ENCODE peak calls at places on chromosomes 6 and 20, in four cellular contexts. E is HCT116, H is Panc1, K is upper lobe of left lung. W is an unnamed sample.

GRCh38 chr6:157186785-157187181 is 136.5 kb downstream of the TMEM242 start:
- ATAC-seq in K (no peak), E (no peak), H (no peak), W (no peak)

GRCh38 chr20:35404614-35405259 is 7.0 kb downstream of the UQCC1 start:
- ATAC-seq in E (no peak), K (no peak), H (no peak), W (no peak)

GRCh38 chr6:151254451-151255081 is 14.8 kb downstream of the AKAP12 start:
- ATAC-seq in K (no peak), H (peak; percentile 20), E (no peak), W (peak; percentile 49)

GRCh38 chr6:36976931-36977330 is 9.1 kb downstream of the MTCH1 start:
- ATAC-seq in K (no peak), H (no peak), E (no peak), W (no peak)

GRCh38 chr6:90024633-90025032 is 130.4 kb downstream of the GJA10 start:
- ATAC-seq in E (no peak), K (no peak), H (no peak), W (no peak)

GRCh38 chr20:47509104-47509661 is 7.5 kb downstream of the NCOA3 start:
- ATAC-seq in K (no peak), H (no peak), E (no peak), W (no peak)

GRCh38 chr6:149761438-149761837 is 11.9 kb downstream of the PCMT1 start:
- ATAC-seq in E (no peak), H (no peak), K (no peak), W (no peak)

GRCh38 chr6:148525453-148525852 is 182.8 kb downstream of the SASH1 start:
- ATAC-seq in K (peak; percentile 18), H (no peak), E (no peak), W (peak; percentile 20)

GRCh38 chr6:105207524-105208269 is 27.9 kb upstream of the POPDC3 start:
- ATAC-seq in K (no peak), E (no peak), H (no peak), W (no peak)

GRCh38 chr20:5735845-5736530 is 14.2 kb upstream of the SHLD1 start:
- ATAC-seq in H (no peak), E (no peak), K (no peak), W (no peak)

GRCh38 chr6:99822741-99823512 is 171.1 kb downstream of the MCHR2 start:
- ATAC-seq in K (no peak), E (peak; percentile 90), H (peak; percentile 90), W (no peak)

GRCh38 chr6:12458558-12458957 is 168.4 kb downstream of the EDN1 start:
- ATAC-seq in E (no peak), H (no peak), K (no peak), W (no peak)

GRCh38 chr20:22389836-22390542 is 194.4 kb downstream of the FOXA2 start:
- ATAC-seq in K (peak; percentile 35), E (peak; percentile 94), H (peak; percentile 97), W (no peak)

GRCh38 chr6:7254980-7255825 is 57.8 kb downstream of the SSR1 start:
- ATAC-seq in K (peak; percentile 71), H (no peak), E (peak; percentile 29), W (peak; percentile 47)

GRCh38 chr6:144176043-144176442 is 25.7 kb downstream of the STX11 start:
- ATAC-seq in E (no peak), H (no peak), K (peak; percentile 40), W (no peak)

GRCh38 chr6:97621111-97621510 is 338.1 kb upstream of the MMS22L start:
- ATAC-seq in E (no peak), H (no peak), K (no peak), W (no peak)

GRCh38 chr6:150153905-150154492 is 11.2 kb downstream of the PPP1R14C start:
- ATAC-seq in E (no peak), H (no peak), K (no peak), W (no peak)

GRCh38 chr6:143400258-143401059 is 50.0 kb downstream of the ADAT2 start:
- ATAC-seq in H (no peak), E (no peak), K (peak; percentile 56), W (no peak)

GRCh38 chr6:33728438-33728837 is 16.9 kb upstream of the UQCC2 start:
- ATAC-seq in E (no peak), H (no peak), K (no peak), W (no peak)

GRCh38 chr20:298755-299391 is 1.5 kb downstream of the ZCCHC3 start:
- ATAC-seq in E (no peak), H (no peak), K (no peak), W (no peak)

GRCh38 chr6:134938896-134939295 is 11.0 kb downstream of the ALDH8A1 start:
- ATAC-seq in H (no peak), K (no peak), E (no peak), W (no peak)

GRCh38 chr6:14910692-14911547 is 334.9 kb upstream of the JARID2 start:
- ATAC-seq in H (no peak), E (no peak), K (peak; percentile 90), W (peak; percentile 61)

GRCh38 chr20:25309395-25310267 is 61.7 kb downstream of the PYGB start:
- ATAC-seq in K (peak; percentile 82), H (peak; percentile 71), E (peak; percentile 74), W (peak; percentile 83)

GRCh38 chr6:134199848-134200606 is 117.9 kb downstream of the SGK1 start:
- ATAC-seq in E (no peak), H (no peak), K (no peak), W (no peak)

GRCh38 chr20:33211817-33212424 is 5.2 kb upstream of the BPIFA3 start:
- ATAC-seq in H (peak; percentile 96), K (peak; percentile 46), E (peak; percentile 95), W (no peak)

GRCh38 chr20:12241065-12241464 is 323.4 kb downstream of the BTBD3 start:
- ATAC-seq in K (no peak), E (no peak), H (no peak), W (no peak)

GRCh38 chr6:37960139-37960935 is 140.8 kb downstream of the ZFAND3 start:
- ATAC-seq in K (no peak), E (no peak), H (no peak), W (no peak)

GRCh38 chr6:73050706-73051105 is 174.6 kb downstream of the KHDC1L start:
- ATAC-seq in E (no peak), H (no peak), K (no peak), W (no peak)

GRCh38 chr6:7589221-7589620 is 777 bp upstream of the SNRNP48 start:
- ATAC-seq in E (no peak), H (no peak), K (no peak), W (no peak)

GRCh38 chr6:24004659-24005058 is 121.4 kb upstream of the NRSN1 start:
- ATAC-seq in K (no peak), E (no peak), H (no peak), W (no peak)

GRCh38 chr20:35145141-35145564 is 2.0 kb downstream of the EDEM2 start:
- ATAC-seq in K (peak; percentile 51), E (peak; percentile 30), H (peak; percentile 62), W (peak; percentile 51)

GRCh38 chr20:53444386-53444785 is 149.3 kb downstream of the ZNF217 start:
- ATAC-seq in K (peak; percentile 23), E (no peak), H (no peak), W (no peak)

GRCh38 chr6:16540804-16541752 is 220.2 kb downstream of the ATXN1 start:
- ATAC-seq in E (peak; percentile 18), K (no peak), H (no peak), W (peak; percentile 61)

GRCh38 chr6:116562614-116563013 is 8.7 kb upstream of the RWDD1 start:
- ATAC-seq in E (no peak), K (no peak), H (no peak), W (no peak)

GRCh38 chr6:32194825-32195651 is 2.6 kb upstream of the GPSM3 start:
- ATAC-seq in H (peak; percentile 92), E (peak; percentile 26), K (no peak), W (no peak)
- TF ChIP-seq POLR2AphosphoS5 in H (peak; percentile 60), E (peak; percentile 79), K (peak; percentile 81), W (peak; percentile 43)

DNA sequence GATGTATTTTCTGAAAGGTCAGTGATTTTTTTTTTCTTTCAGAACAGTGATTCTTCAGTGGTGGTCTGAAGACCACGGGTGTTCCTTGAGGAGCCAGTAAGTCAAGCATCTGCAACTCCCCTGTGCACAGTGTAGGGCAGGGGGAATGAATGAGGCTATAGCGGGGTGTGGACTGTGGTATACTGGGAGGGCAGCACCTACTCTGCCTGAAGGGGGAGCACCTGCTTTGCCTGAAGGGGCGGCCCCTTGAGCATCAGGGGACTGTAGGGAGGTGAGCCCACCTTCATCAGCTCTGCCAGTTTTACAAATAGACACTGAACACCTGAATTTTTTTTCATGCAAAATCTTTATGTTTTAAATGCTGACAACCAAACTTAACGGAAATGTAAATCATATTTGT is 77.5 kb upstream of the RIPOR2 start:
- ATAC-seq in E (peak; percentile 83), K (no peak), H (no peak), W (no peak)
- TF ChIP-seq CTCF in E (no peak), K (no peak), H (peak; percentile 27), W (no peak)

DNA sequence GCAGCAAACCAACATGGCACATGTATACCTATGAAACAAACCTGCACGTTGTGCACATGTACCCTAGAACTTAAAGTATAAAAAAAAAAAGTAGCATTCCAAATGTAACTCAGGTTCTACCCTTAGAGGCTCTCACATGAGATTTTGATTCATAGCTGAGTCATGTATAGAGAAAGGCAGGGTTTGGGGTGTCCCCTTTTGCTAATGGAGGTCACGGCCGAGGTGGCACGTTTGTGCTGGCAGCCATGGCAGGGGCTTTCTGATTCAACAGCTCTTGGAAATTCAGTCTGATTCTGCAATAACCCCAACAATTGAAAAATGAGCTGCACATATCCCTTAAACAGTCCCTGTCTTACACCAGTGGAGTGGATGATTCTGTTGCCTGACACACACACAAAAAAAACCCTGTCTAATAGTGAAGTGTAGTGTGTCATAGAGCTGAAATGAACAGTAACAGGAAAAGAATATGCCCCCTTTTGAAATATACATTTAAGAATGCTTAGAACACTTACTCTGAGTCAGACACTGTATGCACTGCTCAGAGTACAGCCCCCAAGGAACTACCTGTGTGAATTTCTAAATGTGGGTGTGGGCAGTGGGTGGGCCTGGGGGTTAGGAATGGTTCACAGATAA is 40.4 kb upstream of the ARG1 start:
- ATAC-seq in K (no peak), H (no peak), E (no peak), W (no peak)
- H3K4me1 ChIP-seq in K (no peaks in the 10 kb centered on the region), H (no peaks in the 10 kb centered on the region), E (no peaks in the 10 kb centered on the region), W (no peaks in the 10 kb centered on the region)

GRCh38 chr20:51571470-51571794 is 28.9 kb upstream of the NFATC2 start:
- ATAC-seq in H (no peak), K (no peak), E (no peak), W (no peak)

GRCh38 chr20:51570755-51571469 is 28.4 kb upstream of the NFATC2 start:
- ATAC-seq in H (no peak), E (no peak), K (peak; percentile 69), W (peak; percentile 26)

GRCh38 chr20:51575486-51575885 is 33.0 kb upstream of the NFATC2 start:
- ATAC-seq in H (no peak), K (no peak), E (no peak), W (no peak)

GRCh38 chr20:51574248-51575033 is 31.9 kb upstream of the NFATC2 start:
- ATAC-seq in K (no peak), H (no peak), E (no peak), W (no peak)

DNA sequence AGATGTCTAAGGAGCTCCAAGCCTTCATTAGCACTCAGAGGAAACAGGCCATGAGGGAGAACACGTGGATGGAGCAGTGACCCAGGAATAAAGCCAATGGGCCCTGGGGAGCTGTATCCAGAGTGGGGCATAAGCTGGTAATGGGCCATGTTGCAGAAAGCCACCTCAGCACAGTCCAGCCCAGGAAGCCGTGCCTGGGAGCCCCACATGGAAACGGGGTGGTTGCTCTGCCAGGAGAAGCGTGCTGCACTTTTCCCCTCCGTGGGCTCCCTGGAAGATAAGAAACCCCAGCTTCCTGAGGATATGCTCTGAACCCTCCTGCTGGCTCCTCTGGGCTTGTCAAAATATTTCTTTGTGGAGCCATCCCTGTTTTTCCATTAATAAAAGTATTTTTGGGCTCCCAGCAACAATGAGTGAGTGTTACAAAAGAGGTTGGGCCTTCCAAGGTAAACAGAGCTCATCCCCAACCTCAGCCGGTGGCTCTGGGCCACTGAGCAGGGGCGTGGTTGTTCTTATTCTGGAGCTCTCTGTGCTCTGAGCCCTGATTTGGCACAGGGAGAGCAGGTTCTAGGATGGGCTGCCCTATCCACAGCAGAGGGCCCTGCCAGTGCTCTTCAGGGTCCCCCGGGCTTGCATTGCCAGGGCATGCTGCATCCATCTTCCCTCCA is 31.2 kb upstream of the NFATC2 start:
- ATAC-seq in E (no peak), H (no peak), K (peak; percentile 73), W (peak; percentile 79)
- TF ChIP-seq POLR2AphosphoS5 in E (no peak), H (no peak), K (no peak), W (no peak)

W was measured in gastroesophageal sphincter.